ENCODE peak calls at places on chromosomes 11 and 22, in ten cellular contexts. U, Q, S, K, R, W, B, I, C and F are unnamed samples.

GRCh38 chr11:4092031-4092430 is 2.6 kb upstream of the RRM1 start:
- DNase-seq in R (no peak), Q (no peak), I (no peak), W (no peak), K (no peak), U (no peak), B (no peak), S (no peak), C (no peak), F (no peak)

GRCh38 chr22:45033136-45033535 is 23.3 kb upstream of the PHF21B start:
- DNase-seq in I (no peak), K (no peak), C (no peak), S (no peak), R (no peak), W (no peak), U (no peak), Q (no peak), B (no peak), F (no peak)

GRCh38 chr11:6468712-6469495 is 4.8 kb downstream of the TRIM3 start:
- DNase-seq in C (peak), W (peak), R (peak), Q (peak), B (peak), I (peak), K (peak), S (peak), U (peak), F (peak)

GRCh38 chr11:43555811-43556210 is 124.7 kb upstream of the HSD17B12 start:
- DNase-seq in W (no peak), K (no peak), R (no peak), Q (peak), C (peak), S (no peak), B (no peak), U (peak), I (no peak), F (peak)

GRCh38 chr22:32058656-32059280 is 15.7 kb downstream of the SLC5A1 start:
- DNase-seq in S (no peak), Q (no peak), B (no peak), R (no peak), K (no peak), I (no peak), W (no peak), U (no peak), C (no peak), F (no peak)

GRCh38 chr11:27972432-27973170 is 135.4 kb downstream of the KIF18A start:
- DNase-seq in B (no peak), R (no peak), S (peak), K (no peak), Q (no peak), I (no peak), U (no peak), W (peak), C (no peak), F (peak)

GRCh38 chr22:49189871-49190270 is 637.8 kb downstream of the BRD1 start:
- DNase-seq in W (no peak), B (no peak), R (no peak), K (no peak), I (no peak), Q (no peak), U (no peak), S (no peak), C (no peak), F (no peak)

GRCh38 chr11:99015634-99016454 is 4.9 kb upstream of the CNTN5 start:
- DNase-seq in B (peak), R (peak), U (no peak), S (peak), C (no peak), Q (no peak), I (no peak), K (no peak), W (peak), F (peak)

GRCh38 chr22:49622241-49623105 is 205.2 kb downstream of the BRD1 start:
- DNase-seq in B (no peak), I (no peak), R (no peak), W (no peak), Q (no peak), U (peak), K (no peak), C (no peak), S (no peak), F (no peak)

GRCh38 chr11:134098566-134099184 is 29.8 kb downstream of the JAM3 start:
- DNase-seq in K (no peak), I (no peak), R (peak), Q (no peak), S (no peak), B (peak), C (no peak), W (peak), U (no peak), F (no peak)

GRCh38 chr11:73384871-73385692 is 8.9 kb downstream of the RELT start:
- DNase-seq in K (no peak), Q (no peak), B (no peak), W (no peak), R (no peak), I (no peak), C (peak), U (no peak), S (no peak), F (no peak)

GRCh38 chr11:71251761-71252433 is 480 bp downstream of the SHANK2 start:
- DNase-seq in B (peak), I (no peak), W (peak), C (no peak), K (peak), U (no peak), R (no peak), Q (no peak), S (no peak), F (no peak)
- H3K4me3 ChIP-seq in B (peak), I (peak), W (peak), C (no peak), K (peak), U (peak), R (peak), Q (peak), S (peak), F (peak)

GRCh38 chr11:69013009-69013951 is at the start of gene MRGPRF:
- DNase-seq in U (peak), C (peak), W (no peak), I (peak), S (peak), K (peak), Q (peak), R (no peak), B (peak), F (peak)
- TF ChIP-seq CTCF in U (peak), C (peak), W (no peak), I (peak), S (peak), K (peak), Q (peak), R (no peak), B (no peak), F (peak)

GRCh38 chr22:37025500-37026070 is 6.0 kb downstream of the MPST start:
- DNase-seq in K (no peak), S (no peak), B (no peak), I (no peak), C (peak), Q (no peak), W (no peak), R (no peak), U (no peak), F (no peak)
- H3K4me3 ChIP-seq in K (no peak), S (no peak), B (no peak), I (no peak), C (no peak), Q (no peak), W (no peak), R (no peak), U (no peak), F (no peak)

GRCh38 chr11:9206496-9206895 is 58.7 kb downstream of the DENND5A start:
- DNase-seq in R (no peak), Q (no peak), U (no peak), C (no peak), I (no peak), S (no peak), K (no peak), W (no peak), B (no peak), F (peak)

GRCh38 chr11:9205596-9205995 is 59.6 kb downstream of the DENND5A start:
- DNase-seq in B (no peak), U (no peak), I (no peak), S (no peak), Q (no peak), K (no peak), R (no peak), C (no peak), W (no peak), F (no peak)

GRCh38 chr11:9210224-9210921 is 54.8 kb downstream of the DENND5A start:
- DNase-seq in K (no peak), Q (no peak), B (peak), S (no peak), C (no peak), I (no peak), R (peak), U (no peak), W (no peak), F (peak)

GRCh38 chr11:9208726-9209501 is 56.2 kb downstream of the DENND5A start:
- DNase-seq in R (no peak), U (no peak), I (no peak), Q (no peak), B (no peak), S (no peak), C (no peak), W (no peak), K (no peak), F (peak)

GRCh38 chr11:9207229-9207628 is 57.9 kb downstream of the DENND5A start:
- DNase-seq in R (no peak), C (no peak), U (no peak), I (no peak), K (no peak), W (no peak), S (no peak), B (no peak), Q (no peak), F (no peak)
- TF ChIP-seq CTCF in R (no peak), C (no peak), U (no peak), I (no peak), K (no peak), W (no peak), S (no peak), B (no peak), Q (no peak), F (no peak)

GRCh38 chr11:45939836-45940235 is 17.4 kb downstream of the LARGE2 start:
- DNase-seq in R (no peak), W (no peak), S (no peak), C (no peak), U (no peak), Q (no peak), B (no peak), K (no peak), I (no peak), F (peak)
- H3K4me3 ChIP-seq in R (no peak), W (no peak), S (no peak), C (no peak), U (no peak), Q (no peak), B (no peak), K (no peak), I (no peak), F (no peak)

DNA sequence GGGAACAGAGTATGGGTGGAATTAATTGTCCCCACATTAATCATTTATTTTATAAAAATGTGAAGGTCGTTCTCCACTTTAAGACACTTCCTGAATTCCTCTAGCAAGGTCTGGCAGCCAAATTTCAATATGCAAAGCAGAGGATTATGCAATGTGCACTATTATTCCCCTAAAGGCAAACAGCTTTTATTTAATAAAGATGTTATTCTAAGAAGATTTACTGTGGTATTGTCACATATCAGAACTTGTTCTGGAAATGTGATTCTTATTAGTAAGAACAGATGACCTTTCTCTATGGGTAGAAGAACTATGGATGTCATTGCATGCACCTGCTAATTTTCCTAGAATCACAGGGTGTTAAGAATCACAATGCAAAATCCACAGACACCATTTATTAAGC is 1128.8 kb upstream of the CCDC90B start:
- DNase-seq in S (no peak), C (no peak), U (no peak), R (no peak), K (no peak), W (no peak), I (no peak), Q (no peak), B (no peak), F (no peak)
- TF ChIP-seq CTCF in S (no peak), C (no peak), U (no peak), R (no peak), K (no peak), W (no peak), I (no peak), Q (no peak), B (no peak), F (no peak)